ENCODE peak calls at places on chromosomes 1 and 21, in ten cellular contexts. One of them, this sample, is unnamed.

GRCh38 chr1:40059292-40059959 is 18.9 kb downstream of the CAP1 start:
- DNase-seq in sigmoid colon: no peak
- DNase-seq in pancreas: no peak
- DNase-seq in tibial nerve: no peak
- DNase-seq in cardiac fibroblast: peak; percentile 76
- DNase-seq in fibroblast of lung: peak; percentile 73
- DNase-seq in upper lobe of right lung: no peak
- DNase-seq in HFF-Myc: no peak
- DNase-seq in ovary: no peak
- DNase-seq in HCT116: no peak
- DNase-seq in this sample: no peak

GRCh38 chr1:36784147-36784862 is 250.0 kb downstream of the GRIK3 start:
- DNase-seq in sigmoid colon: no peak
- DNase-seq in pancreas: no peak
- DNase-seq in tibial nerve: no peak
- DNase-seq in cardiac fibroblast: no peak
- DNase-seq in fibroblast of lung: no peak
- DNase-seq in upper lobe of right lung: no peak
- DNase-seq in HFF-Myc: no peak
- DNase-seq in ovary: no peak
- DNase-seq in HCT116: no peak
- DNase-seq in this sample: no peak

GRCh38 chr1:110087812-110088738 is 17.6 kb upstream of the ALX3 start:
- DNase-seq in sigmoid colon: no peak
- DNase-seq in pancreas: no peak
- DNase-seq in tibial nerve: peak; percentile 85
- DNase-seq in cardiac fibroblast: peak; percentile 70
- DNase-seq in fibroblast of lung: peak; percentile 36
- DNase-seq in upper lobe of right lung: no peak
- DNase-seq in HFF-Myc: peak; percentile 29
- DNase-seq in ovary: peak; percentile 48
- DNase-seq in HCT116: peak; percentile 31
- DNase-seq in this sample: no peak

GRCh38 chr1:59008599-59009347 is 224.9 kb upstream of the JUN start:
- DNase-seq in sigmoid colon: no peak
- DNase-seq in pancreas: no peak
- DNase-seq in tibial nerve: no peak
- DNase-seq in cardiac fibroblast: peak; percentile 44
- DNase-seq in fibroblast of lung: peak; percentile 65
- DNase-seq in upper lobe of right lung: no peak
- DNase-seq in HFF-Myc: no peak
- DNase-seq in ovary: peak; percentile 28
- DNase-seq in HCT116: no peak
- DNase-seq in this sample: no peak

GRCh38 chr21:33028759-33029511 is 3.2 kb downstream of the OLIG2 start:
- DNase-seq in sigmoid colon: peak; percentile 62
- DNase-seq in pancreas: no peak
- DNase-seq in tibial nerve: no peak
- DNase-seq in cardiac fibroblast: no peak
- DNase-seq in fibroblast of lung: no peak
- DNase-seq in upper lobe of right lung: no peak
- DNase-seq in HFF-Myc: no peak
- DNase-seq in ovary: no peak
- DNase-seq in HCT116: no peak
- DNase-seq in this sample: no peak

GRCh38 chr1:22318279-22318983 is 133.2 kb upstream of the ZBTB40 start:
- DNase-seq in sigmoid colon: no peak
- DNase-seq in pancreas: no peak
- DNase-seq in tibial nerve: no peak
- DNase-seq in cardiac fibroblast: no peak
- DNase-seq in fibroblast of lung: no peak
- DNase-seq in upper lobe of right lung: no peak
- DNase-seq in HFF-Myc: no peak
- DNase-seq in ovary: no peak
- DNase-seq in HCT116: no peak
- DNase-seq in this sample: no peak

GRCh38 chr1:6592441-6592840 is 10.2 kb downstream of the KLHL21 start:
- DNase-seq in sigmoid colon: no peak
- DNase-seq in pancreas: no peak
- DNase-seq in tibial nerve: no peak
- DNase-seq in cardiac fibroblast: no peak
- DNase-seq in fibroblast of lung: no peak
- DNase-seq in upper lobe of right lung: no peak
- DNase-seq in HFF-Myc: no peak
- DNase-seq in ovary: no peak
- DNase-seq in HCT116: no peak
- DNase-seq in this sample: no peak

GRCh38 chr1:244048566-244049141 is 2.4 kb upstream of the ZBTB18 start:
- DNase-seq in sigmoid colon: no peak
- DNase-seq in pancreas: no peak
- DNase-seq in tibial nerve: no peak
- DNase-seq in cardiac fibroblast: no peak
- DNase-seq in fibroblast of lung: no peak
- DNase-seq in upper lobe of right lung: peak; percentile 86
- DNase-seq in HFF-Myc: no peak
- DNase-seq in ovary: no peak
- DNase-seq in HCT116: no peak
- DNase-seq in this sample: no peak

GRCh38 chr1:7513081-7513480 is 258.0 kb upstream of the VAMP3 start:
- DNase-seq in sigmoid colon: no peak
- DNase-seq in pancreas: no peak
- DNase-seq in tibial nerve: no peak
- DNase-seq in cardiac fibroblast: no peak
- DNase-seq in fibroblast of lung: no peak
- DNase-seq in upper lobe of right lung: no peak
- DNase-seq in HFF-Myc: no peak
- DNase-seq in ovary: no peak
- DNase-seq in HCT116: no peak
- DNase-seq in this sample: no peak

GRCh38 chr1:53321366-53321765 is 6.5 kb downstream of the LRP8 start:
- DNase-seq in sigmoid colon: no peak
- DNase-seq in pancreas: peak; percentile 26
- DNase-seq in tibial nerve: no peak
- DNase-seq in cardiac fibroblast: no peak
- DNase-seq in fibroblast of lung: no peak
- DNase-seq in upper lobe of right lung: peak; percentile 39
- DNase-seq in HFF-Myc: no peak
- DNase-seq in ovary: no peak
- DNase-seq in HCT116: no peak
- DNase-seq in this sample: no peak

GRCh38 chr1:112533029-112533428 is 24.3 kb downstream of the WNT2B start:
- DNase-seq in sigmoid colon: no peak
- DNase-seq in pancreas: no peak
- DNase-seq in tibial nerve: no peak
- DNase-seq in cardiac fibroblast: peak; percentile 87
- DNase-seq in fibroblast of lung: peak; percentile 91
- DNase-seq in upper lobe of right lung: no peak
- DNase-seq in HFF-Myc: no peak
- DNase-seq in ovary: no peak
- DNase-seq in HCT116: no peak
- DNase-seq in this sample: peak; percentile 75

DNA sequence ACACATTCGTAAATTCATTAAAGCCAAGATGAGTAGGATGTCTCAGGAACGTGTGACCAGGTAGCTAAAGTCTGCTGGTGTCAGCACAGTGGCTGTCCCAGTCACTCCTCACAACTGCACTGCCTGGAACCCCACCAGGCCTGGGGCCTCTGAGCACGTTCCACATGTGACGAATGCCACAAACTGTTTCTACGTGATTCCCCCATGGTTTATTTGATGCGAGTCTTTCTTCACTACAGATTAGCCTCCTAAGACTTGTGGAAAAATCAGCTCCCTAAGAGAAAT is 33.2 kb downstream of the PRDM15 start:
- DNase-seq in sigmoid colon: no peak
- DNase-seq in pancreas: no peak
- DNase-seq in tibial nerve: no peak
- DNase-seq in cardiac fibroblast: no peak
- DNase-seq in fibroblast of lung: no peak
- DNase-seq in upper lobe of right lung: peak; percentile 16
- DNase-seq in HFF-Myc: no peak
- DNase-seq in ovary: no peak
- DNase-seq in HCT116: no peak
- DNase-seq in this sample: no peak
- H3K4me3 ChIP-seq in sigmoid colon: no peak overlapping the region
- H3K4me3 ChIP-seq in pancreas: no peak overlapping the region
- H3K4me3 ChIP-seq in tibial nerve: no peak overlapping the region
- H3K4me3 ChIP-seq in cardiac fibroblast: no peak overlapping the region
- H3K4me3 ChIP-seq in fibroblast of lung: no peak overlapping the region
- H3K4me3 ChIP-seq in upper lobe of right lung: no peak overlapping the region
- H3K4me3 ChIP-seq in HFF-Myc: no peak overlapping the region
- H3K4me3 ChIP-seq in ovary: no peak overlapping the region
- H3K4me3 ChIP-seq in HCT116: no peak overlapping the region
- H3K4me3 ChIP-seq in this sample: no peak overlapping the region

DNA sequence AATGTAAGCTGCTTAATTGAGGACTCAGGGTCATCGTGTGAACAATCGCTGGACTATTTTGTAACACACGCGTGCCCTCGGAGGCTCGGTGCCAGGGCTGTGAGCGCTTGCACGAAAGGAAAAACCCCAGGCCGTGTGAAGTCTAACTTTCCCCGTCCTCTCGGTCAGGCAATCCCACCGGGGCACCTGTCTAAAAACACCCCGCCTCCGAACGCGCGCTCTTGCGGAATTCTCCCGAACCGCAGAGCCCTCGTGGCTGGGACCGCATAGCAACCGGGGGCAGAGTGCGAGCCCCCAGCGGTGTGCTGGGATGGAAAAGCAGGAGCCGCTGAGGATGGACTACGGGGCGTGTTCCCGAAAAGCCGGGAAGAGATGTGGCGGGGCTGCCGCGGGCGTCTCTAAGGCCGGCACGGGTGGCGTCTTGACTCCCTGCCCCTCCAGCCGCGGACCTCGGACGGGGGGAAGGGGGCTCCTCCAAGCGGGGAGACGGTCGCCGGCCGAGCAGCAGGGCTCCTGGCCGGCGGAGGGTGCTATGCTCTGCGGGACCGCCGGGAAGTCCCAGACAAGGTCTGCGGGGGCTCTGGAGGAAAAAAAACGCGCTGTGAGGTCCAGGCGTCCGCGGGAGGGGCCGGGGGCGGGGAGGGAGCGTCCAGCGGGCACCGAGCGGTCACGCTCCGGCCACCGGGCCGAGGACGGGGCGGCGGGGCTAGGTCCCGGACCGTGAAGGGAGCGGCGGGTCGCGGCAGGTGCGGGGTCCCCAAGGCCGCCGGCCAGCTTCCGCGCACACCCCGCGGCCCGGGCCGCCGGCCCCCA is 936 bp downstream of the ZBTB21 start:
- DNase-seq in sigmoid colon: peak; percentile 81
- DNase-seq in pancreas: peak; percentile 85
- DNase-seq in tibial nerve: peak; percentile 33
- DNase-seq in cardiac fibroblast: peak; percentile 68
- DNase-seq in fibroblast of lung: peak; percentile 65
- DNase-seq in upper lobe of right lung: peak; percentile 85
- DNase-seq in HFF-Myc: no peak
- DNase-seq in ovary: peak; percentile 66
- DNase-seq in HCT116: no peak
- DNase-seq in this sample: peak; percentile 31
- TF ChIP-seq CTCF in sigmoid colon: no peak
- TF ChIP-seq CTCF in pancreas: no peak
- TF ChIP-seq CTCF in tibial nerve: peak; percentile 16
- TF ChIP-seq CTCF in cardiac fibroblast: peak; percentile 7
- TF ChIP-seq CTCF in fibroblast of lung: peak; percentile 24
- TF ChIP-seq CTCF in upper lobe of right lung: peak; percentile 29
- TF ChIP-seq CTCF in HFF-Myc: no peak
- TF ChIP-seq CTCF in ovary: peak; percentile 32
- TF ChIP-seq CTCF in HCT116: peak; percentile 19
- TF ChIP-seq CTCF in this sample: peak; percentile 42

DNA sequence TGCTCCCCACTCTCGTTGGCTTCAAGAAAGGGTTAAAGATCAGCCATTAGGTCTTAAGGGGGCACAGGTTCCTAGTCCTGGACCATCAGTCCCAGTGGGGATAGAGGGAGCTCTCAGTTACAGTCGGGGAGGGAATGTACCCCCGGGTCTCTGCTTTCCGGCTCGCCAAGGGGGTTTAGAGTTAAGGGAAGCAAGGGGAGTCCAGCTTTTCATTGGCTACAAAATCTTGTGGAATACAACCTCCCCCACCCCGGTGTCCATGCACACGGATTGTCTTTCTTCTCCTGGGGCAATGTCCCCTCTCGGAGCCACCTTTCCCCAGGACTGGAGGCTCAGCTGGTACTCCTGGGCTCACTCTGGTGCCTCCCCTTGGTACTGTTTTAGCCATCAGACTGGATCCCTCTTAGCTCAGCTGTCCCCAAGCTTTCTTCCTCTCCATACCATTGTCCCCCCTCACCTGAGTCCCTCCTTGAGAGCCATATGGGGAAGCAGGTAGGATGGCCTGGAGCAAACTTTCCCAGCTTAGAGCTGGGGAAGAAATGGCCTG is at the start of gene A3GALT2:
- DNase-seq in sigmoid colon: no peak
- DNase-seq in pancreas: no peak
- DNase-seq in tibial nerve: no peak
- DNase-seq in cardiac fibroblast: no peak
- DNase-seq in fibroblast of lung: no peak
- DNase-seq in upper lobe of right lung: peak; percentile 23
- DNase-seq in HFF-Myc: no peak
- DNase-seq in ovary: no peak
- DNase-seq in HCT116: no peak
- DNase-seq in this sample: no peak
- H3K4me3 ChIP-seq in sigmoid colon: no peak within 1 kb of the TSS
- H3K4me3 ChIP-seq in pancreas: no peak within 1 kb of the TSS
- H3K4me3 ChIP-seq in tibial nerve: no peak within 1 kb of the TSS
- H3K4me3 ChIP-seq in cardiac fibroblast: no peak within 1 kb of the TSS
- H3K4me3 ChIP-seq in fibroblast of lung: no peak within 1 kb of the TSS
- H3K4me3 ChIP-seq in upper lobe of right lung: no peak within 1 kb of the TSS
- H3K4me3 ChIP-seq in HFF-Myc: no peak within 1 kb of the TSS
- H3K4me3 ChIP-seq in ovary: no peak within 1 kb of the TSS
- H3K4me3 ChIP-seq in HCT116: no peak within 1 kb of the TSS
- H3K4me3 ChIP-seq in this sample: no peak within 1 kb of the TSS

DNA sequence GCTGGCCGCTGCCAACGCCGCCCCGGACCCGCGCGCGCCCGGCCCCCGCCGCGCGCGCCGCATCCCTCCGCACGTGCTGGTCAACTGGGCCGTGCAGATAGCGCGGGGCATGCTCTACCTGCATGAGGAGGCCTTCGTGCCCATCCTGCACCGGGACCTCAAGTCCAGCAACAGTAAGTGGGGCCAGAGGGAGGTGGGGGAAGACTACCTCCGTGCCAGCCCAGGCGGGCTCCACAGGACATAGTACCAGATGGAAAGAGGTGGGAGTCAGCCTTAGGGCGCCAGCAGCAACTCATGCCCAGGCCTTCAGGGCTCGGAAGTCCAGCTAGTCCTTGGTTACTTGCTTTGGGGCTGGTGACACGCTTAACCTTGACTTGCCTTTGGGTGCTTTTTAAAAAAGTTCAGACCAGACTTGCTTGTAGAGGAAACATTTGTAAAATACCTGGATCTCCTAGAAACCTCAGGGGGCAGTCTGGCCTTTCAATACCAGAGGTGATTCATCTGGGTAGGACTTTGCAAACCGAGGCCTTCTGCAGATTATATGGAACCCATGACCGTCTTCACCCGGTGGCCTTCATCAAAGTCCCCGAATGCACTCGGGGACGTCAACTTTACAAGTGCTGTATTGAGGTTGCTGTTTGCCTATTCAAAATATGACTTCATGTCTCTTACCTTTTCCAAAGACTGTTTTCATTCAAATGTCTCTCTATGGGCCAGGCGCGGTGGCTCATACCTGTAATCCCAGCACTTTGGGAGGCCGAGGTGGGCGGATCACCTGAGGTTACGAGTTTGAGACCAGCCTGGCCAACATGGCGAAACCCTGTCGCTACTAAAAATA is 1.4 kb downstream of the MAP3K21 start:
- DNase-seq in sigmoid colon: no peak
- DNase-seq in pancreas: peak; percentile 83
- DNase-seq in tibial nerve: no peak
- DNase-seq in cardiac fibroblast: no peak
- DNase-seq in fibroblast of lung: no peak
- DNase-seq in upper lobe of right lung: peak; percentile 72
- DNase-seq in HFF-Myc: no peak
- DNase-seq in ovary: no peak
- DNase-seq in HCT116: no peak
- DNase-seq in this sample: no peak
- TF ChIP-seq CTCF in sigmoid colon: no peak
- TF ChIP-seq CTCF in pancreas: no peak
- TF ChIP-seq CTCF in tibial nerve: no peak
- TF ChIP-seq CTCF in cardiac fibroblast: no peak
- TF ChIP-seq CTCF in fibroblast of lung: no peak
- TF ChIP-seq CTCF in upper lobe of right lung: no peak
- TF ChIP-seq CTCF in HFF-Myc: no peak
- TF ChIP-seq CTCF in ovary: no peak
- TF ChIP-seq CTCF in HCT116: no peak
- TF ChIP-seq CTCF in this sample: no peak

This sample was measured in retinal pigment epithelial cell.